ENCODE peak calls at places on chromosome 18, in seven cellular contexts. T is H9, J is neuronal stem cell, D is mesenchymal stem cell, N is IMR-90, H is mesendoderm, M is H1. O is an unnamed sample. For H3K79me1, the result is how much of the 10 kb centered on the place peaks cover.

GRCh38 chr18:58385472-58385871 is 243.4 kb downstream of the ALPK2 start:
- DNase-seq in T (peak), J (no peak), D (no peak), N (no peak), H (no peak), M (no peak), O (no peak)

GRCh38 chr18:60469396-60469795 is 96.8 kb upstream of the MC4R start:
- DNase-seq in T (no peak), J (no peak), D (no peak), N (no peak), H (no peak), M (no peak), O (no peak)

GRCh38 chr18:46625069-46625468 is 32.0 kb downstream of the LOXHD1 start:
- DNase-seq in T (no peak), J (no peak), D (no peak), N (no peak), H (no peak), M (no peak), O (no peak)

GRCh38 chr18:23077493-23078256 is 57.6 kb upstream of the CABLES1 start:
- DNase-seq in T (no peak), J (no peak), D (peak), N (no peak), H (peak), M (no peak), O (no peak)

GRCh38 chr18:74127483-74127750 is 20.2 kb downstream of the FBXO15 start:
- DNase-seq in T (no peak), J (no peak), D (no peak), N (no peak), H (no peak), M (no peak), O (no peak)

GRCh38 chr18:75121266-75121665 is 87.7 kb downstream of the PTGR3 start:
- DNase-seq in T (no peak), J (no peak), D (no peak), N (no peak), H (peak), M (no peak), O (no peak)

GRCh38 chr18:51946946-51947345 is 393.1 kb upstream of the DCC start:
- DNase-seq in T (no peak), J (no peak), D (no peak), N (no peak), H (no peak), M (no peak), O (no peak)

GRCh38 chr18:74715306-74715705 is 117.6 kb downstream of the ZNF407 start:
- DNase-seq in T (no peak), J (no peak), D (no peak), N (no peak), H (no peak), M (no peak), O (no peak)

GRCh38 chr18:32896781-32897547 is 124.1 kb upstream of the KLHL14 start:
- DNase-seq in T (no peak), J (no peak), D (peak), N (no peak), H (peak), M (no peak), O (no peak)

GRCh38 chr18:2881088-2881487 is 34.3 kb downstream of the EMILIN2 start:
- DNase-seq in T (no peak), J (no peak), D (no peak), N (peak), H (peak), M (no peak), O (no peak)

GRCh38 chr18:3305354-3305762 is 43.4 kb downstream of the MYL12B start:
- DNase-seq in T (no peak), J (no peak), D (peak), N (peak), H (no peak), M (no peak), O (no peak)

GRCh38 chr18:31596081-31596872 is 4.6 kb downstream of the TTR start:
- DNase-seq in T (no peak), J (no peak), D (peak), N (no peak), H (no peak), M (no peak), O (peak)

GRCh38 chr18:31657823-31658669 is 26.3 kb downstream of the B4GALT6 start:
- DNase-seq in T (no peak), J (no peak), D (peak), N (no peak), H (no peak), M (no peak), O (peak)

GRCh38 chr18:14767474-14767873 is 19.5 kb downstream of the ANKRD30B start:
- DNase-seq in T (no peak), J (no peak), D (no peak), N (no peak), H (no peak), M (no peak), O (peak)

GRCh38 chr18:21345851-21346250 is 103.8 kb downstream of the GREB1L start:
- DNase-seq in T (no peak), J (no peak), D (no peak), N (no peak), H (no peak), M (no peak), O (no peak)

GRCh38 chr18:36247036-36247435 is 50.5 kb upstream of the FHOD3 start:
- DNase-seq in T (peak), J (no peak), D (no peak), N (peak), H (peak), M (no peak), O (peak)

GRCh38 chr18:74775239-74775638 is 177.6 kb downstream of the ZNF407 start:
- DNase-seq in T (no peak), J (no peak), D (peak), N (peak), H (no peak), M (no peak), O (no peak)

GRCh38 chr18:407168-407567 is 93.3 kb downstream of the COLEC12 start:
- DNase-seq in T (no peak), J (no peak), D (no peak), N (no peak), H (no peak), M (no peak), O (no peak)

GRCh38 chr18:79432376-79433120 is 36.8 kb downstream of the NFATC1 start:
- DNase-seq in T (no peak), J (no peak), D (no peak), N (no peak), H (no peak), M (no peak), O (no peak)

GRCh38 chr18:79740741-79741700 is 56.7 kb upstream of the KCNG2 start:
- DNase-seq in T (no peak), J (no peak), D (no peak), N (no peak), H (no peak), M (no peak), O (no peak)

GRCh38 chr18:3360211-3360610 is 89.8 kb upstream of the TGIF1 start:
- DNase-seq in T (peak), J (peak), D (no peak), N (no peak), H (peak), M (no peak), O (peak)

GRCh38 chr18:45517181-45517741 is 98.0 kb upstream of the SLC14A2 start:
- DNase-seq in T (no peak), J (peak), D (peak), N (no peak), H (peak), M (no peak), O (peak)

GRCh38 chr18:36298113-36298701 is 694 bp downstream of the FHOD3 start:
- DNase-seq in T (peak), J (peak), D (no peak), N (no peak), H (peak), M (no peak), O (no peak)

GRCh38 chr18:70578480-70578879 is 289.6 kb downstream of the SOCS6 start:
- DNase-seq in T (peak), J (peak), D (no peak), N (no peak), H (peak), M (peak), O (no peak)

GRCh38 chr18:79612291-79613108 is 67.1 kb upstream of the CTDP1 start:
- DNase-seq in T (no peak), J (no peak), D (no peak), N (no peak), H (no peak), M (no peak), O (no peak)

GRCh38 chr18:55247032-55247431 is 287.8 kb upstream of the CCDC68 start:
- DNase-seq in T (no peak), J (no peak), D (no peak), N (no peak), H (no peak), M (no peak), O (no peak)

GRCh38 chr18:10421859-10422258 is 32.6 kb upstream of the APCDD1 start:
- DNase-seq in T (no peak), J (no peak), D (no peak), N (peak), H (no peak), M (no peak), O (no peak)

GRCh38 chr18:650428-650858 is 7.0 kb upstream of the TYMS start:
- DNase-seq in T (no peak), J (no peak), D (no peak), N (no peak), H (no peak), M (no peak), O (no peak)

GRCh38 chr18:71371951-71372605 is 1083.2 kb downstream of the SOCS6 start:
- DNase-seq in T (no peak), J (no peak), D (no peak), N (no peak), H (no peak), M (no peak), O (no peak)

DNA sequence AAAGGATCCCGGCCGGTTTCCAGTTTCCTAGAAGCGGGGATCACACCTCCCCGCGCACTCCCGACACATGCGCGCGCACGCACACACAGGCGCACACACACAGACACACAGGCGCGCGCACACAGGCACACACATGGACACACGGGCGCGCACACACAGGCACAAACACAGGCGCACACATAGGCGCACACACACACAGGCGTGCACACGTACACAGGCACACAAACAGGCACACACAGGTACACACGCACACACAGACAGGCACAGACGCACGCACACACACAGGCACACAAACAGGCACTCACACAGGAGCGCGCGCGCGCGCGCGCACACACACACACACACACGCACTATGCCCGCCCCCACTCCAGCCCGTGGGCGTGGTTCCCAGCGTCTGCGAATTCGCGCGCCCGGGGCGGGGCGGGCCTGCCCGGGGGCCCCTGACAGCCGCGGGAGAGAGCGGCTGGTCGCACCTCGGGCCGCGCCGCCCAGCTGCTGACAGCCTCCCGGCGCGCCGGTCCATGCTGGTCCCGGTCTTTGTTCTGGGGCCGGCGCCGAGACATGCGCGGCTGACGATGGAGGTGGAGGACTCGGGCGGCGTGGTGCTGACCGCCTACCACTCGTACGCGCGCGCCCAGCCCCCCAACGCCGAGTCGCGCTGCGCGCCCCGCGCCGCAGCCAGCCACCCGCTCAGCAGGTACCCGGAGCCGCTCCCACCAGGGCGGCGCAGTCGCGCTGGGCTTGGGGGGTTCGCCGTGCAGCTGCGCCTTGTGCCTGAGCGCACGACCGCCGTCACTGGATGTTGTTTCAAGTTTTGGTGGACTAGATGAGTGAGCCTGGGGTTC is at the start of gene ARHGAP28:
- DNase-seq in T (peak), J (peak), D (peak), N (peak), H (peak), M (peak), O (peak)
- H3K9ac ChIP-seq in T (peak), J (peak), D (peak), N (peak), H (peak), M (peak), O (peak)

DNA sequence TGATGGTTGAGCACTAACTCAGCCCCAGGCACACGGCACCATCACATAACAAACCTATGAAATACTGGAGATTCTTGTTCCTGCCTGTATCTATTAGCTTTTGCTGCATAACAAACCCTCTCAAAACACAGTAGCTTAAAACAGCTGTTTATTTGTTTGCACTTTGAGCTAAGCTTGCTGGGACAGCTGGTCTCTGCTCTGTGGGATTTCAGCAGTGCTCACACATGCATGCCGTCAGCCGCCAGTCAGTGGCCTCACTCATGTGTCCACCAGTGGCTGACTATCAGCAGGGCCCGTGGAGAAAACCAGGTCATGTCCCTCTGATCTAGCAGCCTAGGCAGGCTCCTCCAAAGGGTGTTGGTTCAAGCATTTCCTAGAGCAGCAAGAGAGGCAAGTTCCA is 52.8 kb upstream of the RAB12 start:
- DNase-seq in T (no peak), J (no peak), D (no peak), N (no peak), H (no peak), M (no peak), O (no peak)
- H3K79me1 ChIP-seq in T (under half), J (under half), D (under half), N (under half), H (under half), M (under half), O (under half)

GRCh38 chr18:76487782-76488181 is 7.3 kb downstream of the ZNF516 start:
- DNase-seq in T (peak), J (no peak), D (no peak), N (no peak), H (peak), M (no peak), O (no peak)
- H3K9ac ChIP-seq in T (no peak), J (no peak), D (no peak), N (no peak), H (no peak), M (no peak), O (no peak)

DNA sequence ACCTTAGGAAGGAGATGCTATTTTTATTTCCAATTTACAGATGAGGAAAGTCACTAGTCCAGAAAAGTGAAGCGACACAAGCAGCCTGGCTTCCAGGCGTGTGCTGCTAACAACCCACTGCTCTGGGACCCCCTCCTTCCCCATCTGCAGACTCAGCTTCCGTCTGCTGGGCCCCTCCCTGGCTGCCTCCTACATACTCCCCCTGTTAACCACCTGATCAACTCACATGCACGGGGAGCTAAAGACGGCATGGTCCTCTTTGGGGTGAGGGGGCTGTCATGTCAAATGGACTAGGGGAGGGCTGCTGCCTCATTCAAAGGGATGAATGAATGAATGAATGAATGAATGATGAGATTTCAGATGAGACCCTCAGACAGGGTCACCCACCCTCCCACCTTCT is 184.2 kb downstream of the CTIF start:
- DNase-seq in T (no peak), J (no peak), D (no peak), N (no peak), H (no peak), M (no peak), O (no peak)
- H3K79me1 ChIP-seq in T (under half), J (under half), D (under half), N (half or more), H (under half), M (under half), O (under half)

DNA sequence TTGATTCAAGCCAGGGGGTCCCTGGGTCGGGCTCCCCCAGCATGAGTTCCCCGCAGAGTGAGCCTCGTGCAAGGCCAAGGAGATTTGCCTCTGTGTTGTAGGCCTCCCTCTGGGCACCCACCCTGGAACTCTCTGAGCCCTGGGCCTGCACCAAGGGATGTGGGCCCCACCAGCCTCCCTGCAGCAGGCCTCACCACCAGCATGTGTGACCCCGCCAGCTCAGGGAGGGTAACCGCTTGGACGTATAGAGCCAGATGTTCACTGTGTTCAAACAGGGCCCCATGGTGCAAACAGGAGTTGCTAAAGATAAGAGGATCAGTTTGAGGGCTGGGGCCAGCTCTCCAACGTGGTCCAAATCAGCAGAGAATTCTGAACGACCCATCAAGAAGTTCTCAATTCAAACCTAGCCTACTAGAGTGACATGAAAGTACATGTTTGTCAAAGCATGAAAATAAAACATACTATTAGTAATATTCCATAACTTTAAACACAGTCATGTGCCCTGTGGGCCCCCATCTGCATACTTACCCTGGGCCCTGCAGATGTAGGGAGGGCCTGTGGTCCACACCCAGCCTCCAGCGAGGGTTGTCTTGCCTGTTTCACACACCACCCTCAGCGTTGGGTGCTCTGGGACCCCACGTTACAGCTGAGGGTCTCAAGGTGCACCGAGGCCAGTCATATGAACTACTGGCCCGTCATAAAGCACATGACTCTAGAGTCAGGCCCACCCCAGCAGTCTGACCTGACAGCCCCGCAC is 5.5 kb upstream of the TUBB6 start:
- DNase-seq in T (no peak), J (no peak), D (no peak), N (no peak), H (no peak), M (no peak), O (no peak)
- H3K9ac ChIP-seq in T (no peak), J (no peak), D (no peak), N (no peak), H (no peak), M (no peak), O (no peak)

GRCh38 chr18:35089918-35090550 is 48.8 kb downstream of the MAPRE2 start:
- DNase-seq in T (no peak), J (no peak), D (no peak), N (no peak), H (peak), M (no peak), O (peak)

GRCh38 chr18:35087726-35088125 is 46.5 kb downstream of the MAPRE2 start:
- DNase-seq in T (no peak), J (no peak), D (no peak), N (no peak), H (no peak), M (no peak), O (no peak)

GRCh38 chr18:35088931-35089330 is 47.7 kb downstream of the MAPRE2 start:
- DNase-seq in T (no peak), J (no peak), D (no peak), N (peak), H (no peak), M (no peak), O (peak)

GRCh38 chr18:35089382-35089781 is 48.2 kb downstream of the MAPRE2 start:
- DNase-seq in T (no peak), J (no peak), D (no peak), N (no peak), H (no peak), M (no peak), O (no peak)

GRCh38 chr18:35091841-35092240 is 50.6 kb downstream of the MAPRE2 start:
- DNase-seq in T (no peak), J (no peak), D (no peak), N (no peak), H (no peak), M (no peak), O (no peak)
- H3K79me1 ChIP-seq in T (under half), J (under half), D (under half), N (under half), H (under half), M (under half), O (under half)